ENCODE peak calls at places on chromosomes 5 and 9, in nine cellular contexts. B is astrocyte, X is foreskin fibroblast, Z is aorta, G is AG09309, Q is psoas muscle, A is RWPE2, L is lower leg skin, R is AG04450. U is an unnamed sample.

GRCh38 chr9:107472581-107473335 is 16.8 kb downstream of the KLF4 start:
- DNase-seq in Q (no peak), B (no peak), G (no peak), Z (no peak), L (no peak), X (no peak), R (no peak), A (no peak), U (no peak)

GRCh38 chr5:35762368-35762767 is 94.3 kb upstream of the IL7R start:
- DNase-seq in X (peak), B (no peak), L (no peak), R (no peak), Z (no peak), Q (no peak), A (no peak), G (no peak), U (no peak)

GRCh38 chr5:115209279-115209678 is 39.6 kb upstream of the TRIM36 start:
- DNase-seq in A (no peak), B (peak), R (no peak), Q (no peak), L (no peak), X (no peak), G (no peak), Z (no peak), U (no peak)

GRCh38 chr5:132754947-132755346 is 7.7 kb downstream of the CCNI2 start:
- DNase-seq in R (peak), B (no peak), Q (no peak), X (peak), Z (no peak), G (no peak), A (no peak), L (no peak), U (no peak)

GRCh38 chr9:115985657-115986056 is 167.9 kb upstream of the PAPPA start:
- DNase-seq in B (no peak), L (no peak), Z (no peak), X (no peak), R (no peak), Q (no peak), A (no peak), G (no peak), U (no peak)

GRCh38 chr9:129131300-129132145 is 20.3 kb downstream of the PTPA start:
- DNase-seq in A (no peak), B (peak), G (no peak), R (no peak), Q (peak), X (peak), L (peak), Z (peak), U (no peak)

GRCh38 chr5:59685806-59686205 is 207.7 kb downstream of the PDE4D start:
- DNase-seq in L (no peak), Q (no peak), A (no peak), B (peak), R (no peak), X (peak), G (no peak), Z (no peak), U (peak)

GRCh38 chr5:179608131-179608581 is 15.3 kb downstream of the HNRNPH1 start:
- DNase-seq in R (no peak), L (no peak), X (peak), A (no peak), Z (no peak), B (no peak), G (no peak), Q (no peak), U (no peak)

GRCh38 chr9:77939149-77939668 is 92.4 kb downstream of the GNAQ start:
- DNase-seq in B (peak), Z (no peak), Q (no peak), X (no peak), L (no peak), G (no peak), R (no peak), A (no peak), U (no peak)

GRCh38 chr5:56670916-56671315 is 144.4 kb upstream of the MAP3K1 start:
- DNase-seq in Z (no peak), X (peak), L (no peak), A (no peak), Q (no peak), R (no peak), B (no peak), G (no peak), U (no peak)

GRCh38 chr5:149061341-149061740 is 1.5 kb downstream of the SH3TC2 start:
- DNase-seq in G (no peak), Q (no peak), L (no peak), Z (no peak), R (no peak), A (no peak), X (no peak), B (no peak), U (no peak)

GRCh38 chr5:1800470-1801060 is 642 bp upstream of the NDUFS6 start:
- DNase-seq in Z (peak), A (no peak), L (no peak), X (peak), R (no peak), Q (no peak), B (peak), G (no peak), U (no peak)

GRCh38 chr9:121736964-121737462 is 85.6 kb downstream of the DAB2IP start:
- DNase-seq in X (peak), L (no peak), Z (peak), G (no peak), B (no peak), A (no peak), R (no peak), Q (peak), U (peak)

GRCh38 chr9:128070874-128071273 is 2.8 kb downstream of the SLC25A25 start:
- DNase-seq in B (no peak), Q (no peak), X (no peak), L (no peak), Z (no peak), R (no peak), G (no peak), A (no peak), U (no peak)
- H3K4me3 ChIP-seq in B (no peak), Q (no peak), X (peak), L (no peak), Z (no peak), R (no peak), G (no peak), A (no peak), U (no peak)

DNA sequence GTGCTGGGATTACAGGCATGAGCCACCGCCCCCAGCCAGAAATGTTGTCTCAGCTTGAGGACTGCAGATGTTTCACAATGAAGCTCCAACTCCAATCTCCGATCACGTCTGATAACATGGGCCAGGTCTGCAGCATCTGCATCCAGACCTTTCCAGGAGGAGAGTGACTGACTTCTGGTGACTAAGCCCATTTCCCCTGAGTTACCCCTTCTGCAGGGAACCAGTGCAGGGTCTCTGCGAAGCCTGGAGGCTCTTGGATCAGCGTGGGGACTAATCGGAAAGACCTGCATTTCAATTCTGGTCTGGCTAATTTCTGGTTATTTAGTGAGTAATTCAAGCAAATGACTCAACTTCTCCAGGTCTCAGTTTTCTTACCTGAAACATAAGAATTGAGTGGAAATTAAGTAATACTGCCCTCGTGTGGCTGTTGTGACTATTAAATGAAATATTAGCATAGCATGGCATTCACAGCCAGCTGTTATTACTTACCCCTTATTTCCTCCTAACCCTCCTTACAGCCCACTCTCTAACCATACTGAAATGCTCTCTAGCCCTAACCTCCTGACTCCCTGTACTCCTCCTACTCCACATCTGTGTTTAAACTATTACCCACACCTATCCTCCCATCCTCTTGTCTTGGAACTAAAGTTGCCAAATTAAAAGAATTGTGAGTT is 2.2 kb upstream of the GNPDA1 start:
- DNase-seq in L (no peak), Q (no peak), A (no peak), G (peak), R (no peak), X (peak), B (peak), Z (no peak), U (peak)
- H3K4me3 ChIP-seq in L (no peak), Q (no peak), A (no peak), G (no peak), R (no peak), X (no peak), B (no peak), Z (no peak), U (no peak)

DNA sequence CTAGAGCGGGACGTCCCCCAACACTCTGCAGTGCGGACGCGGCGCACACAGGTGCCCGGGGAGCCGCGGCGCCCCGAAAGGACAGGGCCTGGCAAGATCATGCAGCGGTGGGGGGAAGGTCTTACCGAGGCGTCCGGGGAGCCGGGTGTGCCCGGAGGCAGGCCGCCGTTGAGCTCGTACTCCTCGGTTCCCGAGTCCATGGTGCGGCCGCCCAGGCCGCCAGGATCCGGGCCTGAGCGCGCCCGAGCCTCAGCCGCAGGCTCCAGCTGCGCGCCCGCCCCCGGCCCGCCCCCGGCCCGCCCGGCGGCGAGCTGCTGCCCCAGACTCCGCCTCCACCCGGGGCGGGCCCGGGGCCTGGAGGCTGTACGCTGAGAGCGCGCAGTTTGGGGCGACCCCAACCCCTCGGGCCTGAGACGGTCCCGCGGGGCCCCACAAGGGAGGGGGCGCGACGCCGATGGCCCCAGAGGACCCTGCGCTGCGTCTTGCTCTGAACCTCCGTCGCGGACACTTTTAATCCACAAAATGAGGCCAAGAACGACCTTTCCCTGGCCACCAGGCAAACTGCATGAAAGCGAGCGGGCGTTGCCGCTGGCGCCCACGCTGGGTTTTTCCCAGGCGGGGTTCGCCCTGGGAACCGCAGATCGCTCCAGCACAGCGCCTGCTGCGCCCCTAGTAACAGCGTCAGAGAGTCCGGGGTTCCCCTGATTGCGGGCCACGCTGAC is at the start of gene NINJ1:
- DNase-seq in Q (peak), R (no peak), G (no peak), Z (peak), B (peak), L (peak), A (peak), X (peak), U (no peak)
- H3K4me3 ChIP-seq in Q (peak), R (peak), G (peak), Z (peak), B (peak), L (peak), A (peak), X (peak), U (peak)

GRCh38 chr9:17988489-17988888 is 409.6 kb downstream of the SH3GL2 start:
- DNase-seq in G (no peak), Q (no peak), X (no peak), A (no peak), L (no peak), R (no peak), Z (no peak), B (no peak), U (no peak)
- H3K4me3 ChIP-seq in G (no peak), Q (no peak), X (no peak), A (no peak), L (no peak), R (no peak), Z (no peak), B (no peak), U (no peak)

GRCh38 chr5:95859327-95860060 is 37.0 kb upstream of the GLRX start:
- DNase-seq in R (peak), L (peak), X (peak), Q (no peak), A (no peak), Z (no peak), B (no peak), G (no peak), U (no peak)

GRCh38 chr5:95858661-95859326 is 36.3 kb upstream of the GLRX start:
- DNase-seq in A (peak), Q (peak), Z (peak), G (peak), L (peak), X (peak), B (peak), R (peak), U (peak)

GRCh38 chr5:95856501-95856981 is 34.0 kb upstream of the GLRX start:
- DNase-seq in B (no peak), L (peak), Q (no peak), X (no peak), Z (no peak), G (no peak), A (no peak), R (no peak), U (no peak)

GRCh38 chr5:95857185-95857945 is 34.8 kb upstream of the GLRX start:
- DNase-seq in A (no peak), R (peak), B (no peak), G (no peak), X (peak), Q (peak), Z (peak), L (peak), U (peak)

GRCh38 chr5:95858023-95858461 is 35.5 kb upstream of the GLRX start:
- DNase-seq in A (no peak), G (peak), R (peak), B (peak), Z (peak), Q (peak), X (peak), L (peak), U (no peak)
- H3K4me3 ChIP-seq in A (no peak), G (peak), R (no peak), B (peak), Z (no peak), Q (no peak), X (peak), L (no peak), U (no peak)

DNA sequence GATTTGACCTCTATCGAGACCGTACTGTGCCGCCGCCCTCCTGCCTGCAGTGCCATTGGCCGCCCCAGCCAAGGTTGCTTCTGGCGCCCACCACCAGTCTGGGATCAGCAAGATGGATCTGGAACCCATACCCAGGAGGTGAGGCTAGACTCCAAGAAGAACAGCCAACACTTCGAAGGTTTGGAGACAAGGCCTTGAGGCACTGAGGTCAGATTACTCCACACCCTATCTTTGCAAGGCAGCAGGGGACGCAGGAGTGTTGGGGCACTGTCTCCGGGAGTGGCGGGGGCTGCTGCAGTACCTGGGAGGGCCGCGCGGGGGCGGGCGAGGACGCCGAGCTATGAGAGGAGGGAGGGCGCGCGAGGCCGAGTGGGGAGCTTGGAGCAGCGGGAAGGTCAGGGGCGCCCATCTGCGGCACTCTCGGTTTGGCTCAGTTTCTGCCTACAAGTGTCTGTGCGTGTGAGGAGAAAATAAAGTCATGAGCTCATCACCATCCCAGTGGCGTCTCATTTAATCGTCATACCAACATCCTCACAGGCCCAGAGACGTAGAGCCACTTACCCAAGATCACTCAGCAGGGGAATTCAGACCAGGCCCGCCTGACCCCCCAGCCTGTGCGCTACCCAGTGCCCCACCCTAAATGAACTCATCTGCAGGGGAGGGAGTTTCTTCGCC is 20.5 kb upstream of the PSD2 start:
- DNase-seq in Q (peak), L (peak), B (peak), X (peak), R (no peak), Z (peak), G (no peak), A (no peak), U (no peak)
- H3K4me3 ChIP-seq in Q (no peak), L (no peak), B (no peak), X (no peak), R (no peak), Z (no peak), G (no peak), A (no peak), U (no peak)

DNA sequence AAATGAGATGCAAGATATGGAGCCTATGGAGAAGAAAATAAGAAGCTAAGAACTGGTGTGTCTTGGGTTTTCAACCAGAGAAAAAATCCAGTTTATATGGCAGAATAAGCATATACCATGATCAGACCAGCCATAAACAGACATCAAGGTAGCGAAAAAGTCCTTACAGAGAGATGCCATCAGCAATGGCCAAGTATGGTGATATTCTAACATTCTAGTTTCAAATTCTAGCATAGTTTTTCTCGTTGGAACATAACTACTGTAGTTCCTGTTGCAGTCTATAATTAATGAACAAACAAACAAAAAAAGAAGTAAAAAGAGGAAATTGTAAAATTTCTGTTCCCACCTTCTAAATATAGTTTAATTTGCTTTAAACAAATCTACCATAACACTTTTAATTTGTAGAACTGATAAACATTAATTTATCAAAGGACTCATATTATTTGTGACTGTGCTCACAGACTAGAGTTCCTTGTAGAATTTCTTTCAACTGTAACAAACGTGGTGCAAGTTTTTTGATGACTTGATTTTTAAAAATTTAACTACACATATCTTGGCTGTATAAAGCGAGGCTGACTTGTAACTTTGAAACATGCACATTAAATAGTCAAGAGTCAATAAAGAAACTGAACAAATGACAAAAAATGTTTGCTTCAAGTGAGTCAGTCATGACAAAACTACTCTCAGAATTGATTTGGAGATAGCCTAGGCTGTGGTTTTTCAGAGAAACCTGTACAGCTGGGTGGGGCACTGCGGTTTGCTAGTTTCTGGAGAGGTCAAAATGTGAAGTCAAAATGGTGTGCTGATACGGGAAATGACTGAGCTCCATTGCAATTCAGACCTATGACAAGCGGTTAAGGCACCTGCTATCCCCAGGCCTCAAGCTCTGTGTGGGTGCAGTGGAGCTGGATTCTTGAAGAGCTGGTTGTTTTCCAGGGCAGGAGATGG is 10.1 kb upstream of the CD180 start:
- DNase-seq in A (peak), R (no peak), G (no peak), X (no peak), B (peak), Z (no peak), L (no peak), Q (no peak), U (no peak)
- H3K4me3 ChIP-seq in A (no peak), R (no peak), G (no peak), X (no peak), B (no peak), Z (no peak), L (no peak), Q (no peak), U (no peak)

U was measured in LNCaP clone FGC.